ENCODE peak calls at places on chromosomes 7 and 10, in seven cellular contexts. P is naive thymus-derived CD8-positive, alpha-beta T cell; R is fibroblast of the aortic adventitia; W is GM12864; H is GM18507; X is M059J; Z is foreskin fibroblast. U is an unnamed sample.

GRCh38 chr10:61662794-61663259 is at the start of gene CABCOCO1:
- DNase-seq in Z (peak), W (no peak), H (no peak), P (no peak), R (peak), X (peak), U (no peak)

GRCh38 chr7:155764432-155764798 is 47.8 kb downstream of the SHH start:
- DNase-seq in W (no peak), P (peak), X (no peak), R (no peak), Z (no peak), H (no peak), U (no peak)

GRCh38 chr7:156251861-156252260 is 388.7 kb upstream of the RNF32 start:
- DNase-seq in X (no peak), Z (no peak), R (no peak), P (no peak), H (no peak), W (no peak), U (no peak)

GRCh38 chr7:157691521-157692155 is 354.8 kb downstream of the DNAJB6 start:
- DNase-seq in X (no peak), Z (no peak), H (no peak), P (no peak), R (no peak), W (no peak), U (no peak)

GRCh38 chr10:118729641-118730258 is 25.0 kb downstream of the CACUL1 start:
- DNase-seq in R (no peak), Z (no peak), H (no peak), X (no peak), W (peak), P (peak), U (no peak)

GRCh38 chr7:13908667-13909382 is 80.6 kb downstream of the ETV1 start:
- DNase-seq in X (no peak), R (no peak), H (no peak), P (no peak), Z (peak), W (no peak), U (no peak)

GRCh38 chr10:102420443-102420809 is 210 bp upstream of the FBXL15 start:
- DNase-seq in Z (no peak), R (no peak), H (peak), W (no peak), P (no peak), X (no peak), U (no peak)

GRCh38 chr7:102047167-102047566 is 229.7 kb downstream of the CUX1 start:
- DNase-seq in H (no peak), R (no peak), W (no peak), Z (no peak), P (no peak), X (no peak), U (no peak)

GRCh38 chr7:159075563-159076238 is 69.0 kb downstream of the VIPR2 start:
- DNase-seq in P (no peak), Z (no peak), X (no peak), R (no peak), W (no peak), H (no peak), U (no peak)

GRCh38 chr10:29794776-29795635 is 160.2 kb upstream of the SVIL start:
- DNase-seq in X (peak), R (peak), P (no peak), H (no peak), W (no peak), Z (no peak), U (no peak)